ENCODE peak calls at places on chromosomes 2 and 18, in six cellular contexts. X is pancreas, K is HepG2, Y is fibroblast of lung, T is lower lobe of right lung, Q is tibial artery. F is an unnamed sample.
A peak's percentile ranks its signal among the peaks of the same experiment; 100 is the strongest.

GRCh38 chr2:112542974-112543760 is 902 bp downstream of the POLR1B start:
- DNase-seq in X (no peak), K (peak; percentile 13), Y (peak; percentile 13), T (no peak), Q (no peak), F (no peak)

GRCh38 chr2:188382107-188382506 is 90.4 kb downstream of the GULP1 start:
- DNase-seq in X (no peak), K (no peak), Y (peak; percentile 12), T (no peak), Q (no peak), F (no peak)

GRCh38 chr2:30764021-30764800 is 43.0 kb downstream of the CAPN13 start:
- DNase-seq in X (no peak), K (no peak), Y (no peak), T (no peak), Q (no peak), F (peak; percentile 11)

GRCh38 chr18:6578686-6579085 is 150.8 kb upstream of the ARHGAP28 start:
- DNase-seq in X (no peak), K (no peak), Y (no peak), T (no peak), Q (no peak), F (no peak)

GRCh38 chr2:237687666-237688065 is 60.3 kb downstream of the LRRFIP1 start:
- DNase-seq in X (no peak), K (peak; percentile 90), Y (peak; percentile 100), T (peak; percentile 87), Q (peak; percentile 98), F (no peak)

GRCh38 chr18:24632158-24632988 is 171.9 kb downstream of the HRH4 start:
- DNase-seq in X (no peak), K (no peak), Y (no peak), T (no peak), Q (no peak), F (peak; percentile 18)

GRCh38 chr2:17604050-17604449 is 63.6 kb downstream of the VSNL1 start:
- DNase-seq in X (no peak), K (no peak), Y (no peak), T (no peak), Q (no peak), F (no peak)

GRCh38 chr2:66573866-66574265 is 138.9 kb downstream of the MEIS1 start:
- DNase-seq in X (no peak), K (no peak), Y (peak; percentile 53), T (no peak), Q (no peak), F (no peak)

GRCh38 chr2:173427887-173428683 is 73.4 kb downstream of the CDCA7 start:
- DNase-seq in X (no peak), K (peak; percentile 21), Y (peak; percentile 68), T (no peak), Q (no peak), F (no peak)

GRCh38 chr2:234137400-234138014 is 87.0 kb downstream of the SPP2 start:
- DNase-seq in X (no peak), K (no peak), Y (no peak), T (no peak), Q (no peak), F (no peak)

GRCh38 chr2:45483997-45484396 is 127.1 kb downstream of the SRBD1 start:
- DNase-seq in X (no peak), K (peak; percentile 10), Y (peak; percentile 15), T (no peak), Q (no peak), F (no peak)

GRCh38 chr2:18154259-18154658 is 275.8 kb downstream of the KCNS3 start:
- DNase-seq in X (no peak), K (no peak), Y (no peak), T (no peak), Q (no peak), F (no peak)

GRCh38 chr2:217983276-217984233 is 19.2 kb downstream of the TNS1 start:
- DNase-seq in X (peak; percentile 20), K (no peak), Y (no peak), T (no peak), Q (no peak), F (no peak)

GRCh38 chr2:191018048-191018447 is 4.1 kb upstream of the STAT1 start:
- DNase-seq in X (no peak), K (no peak), Y (no peak), T (no peak), Q (no peak), F (no peak)

GRCh38 chr2:81136296-81136695 is 831.7 kb upstream of the LRRTM1 start:
- DNase-seq in X (no peak), K (no peak), Y (no peak), T (no peak), Q (no peak), F (no peak)
- H3K9me3 ChIP-seq in X (no peaks in the 10 kb centered on the region), K (peaks cover 82% of the 10 kb centered on the region), Y (no peaks in the 10 kb centered on the region), T (no peaks in the 10 kb centered on the region), Q (no peaks in the 10 kb centered on the region), F (no peaks in the 10 kb centered on the region)

GRCh38 chr2:221314786-221315185 is 257.3 kb downstream of the EPHA4 start:
- DNase-seq in X (no peak), K (no peak), Y (no peak), T (no peak), Q (no peak), F (no peak)
- H3K36me3 ChIP-seq in X (no peaks in the 10 kb centered on the region), K (no peaks in the 10 kb centered on the region), Y (no peaks in the 10 kb centered on the region), T (no peaks in the 10 kb centered on the region), Q (no peaks in the 10 kb centered on the region), F (no peaks in the 10 kb centered on the region)

GRCh38 chr18:35306588-35307250 is 16.7 kb upstream of the ZSCAN30 start:
- DNase-seq in X (no peak), K (no peak), Y (peak; percentile 13), T (no peak), Q (no peak), F (no peak)
- H3K9me3 ChIP-seq in X (no peaks in the 10 kb centered on the region), K (peaks cover 71% of the 10 kb centered on the region), Y (peaks cover 7% of the 10 kb centered on the region), T (peaks cover 99% of the 10 kb centered on the region), Q (peaks cover 93% of the 10 kb centered on the region), F (peaks cover 91% of the 10 kb centered on the region)

GRCh38 chr2:241123816-241124536 is 21.9 kb upstream of the MTERF4 start:
- DNase-seq in X (no peak), K (no peak), Y (no peak), T (peak; percentile 44), Q (no peak), F (no peak)

GRCh38 chr2:241125626-241126025 is 23.5 kb upstream of the MTERF4 start:
- DNase-seq in X (no peak), K (no peak), Y (no peak), T (peak; percentile 31), Q (no peak), F (no peak)

GRCh38 chr2:241128266-241128665 is 21.0 kb downstream of the PASK start:
- DNase-seq in X (no peak), K (no peak), Y (no peak), T (no peak), Q (peak; percentile 12), F (no peak)

GRCh38 chr2:241126771-241127202 is 22.5 kb downstream of the PASK start:
- DNase-seq in X (no peak), K (no peak), Y (no peak), T (peak; percentile 30), Q (no peak), F (no peak)

DNA sequence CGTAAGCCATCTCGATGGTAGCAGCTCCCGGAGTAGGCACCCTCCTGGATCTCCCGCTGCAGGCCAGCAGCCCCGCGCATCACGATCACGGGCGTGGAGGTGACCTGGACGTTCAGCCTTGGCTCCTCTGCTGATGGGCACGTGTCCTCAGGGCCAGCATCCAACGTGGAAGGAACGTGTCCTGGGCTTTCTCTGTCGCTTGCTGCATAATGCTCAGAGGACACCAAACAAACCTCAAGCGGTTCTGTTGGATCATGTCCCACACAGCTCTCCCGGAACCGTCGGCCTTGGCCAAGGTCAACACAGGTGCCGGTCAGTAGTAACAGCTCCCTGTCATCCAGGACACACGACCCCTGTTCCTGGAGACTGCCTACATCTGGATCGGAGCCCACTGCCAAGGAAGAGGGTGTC is 23.1 kb downstream of the PASK start:
- DNase-seq in X (no peak), K (no peak), Y (no peak), T (peak; percentile 34), Q (no peak), F (no peak)
- H3K36me3 ChIP-seq in X (no peaks in the 10 kb centered on the region), K (peaks cover 15% of the 10 kb centered on the region), Y (peaks cover 4% of the 10 kb centered on the region), T (no peaks in the 10 kb centered on the region), Q (peaks cover 6% of the 10 kb centered on the region), F (peaks cover 3% of the 10 kb centered on the region)

GRCh38 chr2:145410096-145410495 is 890.2 kb upstream of the ZEB2 start:
- DNase-seq in X (no peak), K (no peak), Y (no peak), T (no peak), Q (no peak), F (no peak)
- H3K9me3 ChIP-seq in X (no peaks in the 10 kb centered on the region), K (no peaks in the 10 kb centered on the region), Y (no peaks in the 10 kb centered on the region), T (no peaks in the 10 kb centered on the region), Q (no peaks in the 10 kb centered on the region), F (no peaks in the 10 kb centered on the region)

GRCh38 chr2:74252036-74252435 is 53.6 kb downstream of the MTHFD2 start:
- DNase-seq in X (no peak), K (no peak), Y (no peak), T (no peak), Q (no peak), F (no peak)

GRCh38 chr2:74253937-74254336 is 55.5 kb downstream of the MTHFD2 start:
- DNase-seq in X (no peak), K (no peak), Y (no peak), T (no peak), Q (no peak), F (no peak)

GRCh38 chr2:74255660-74256228 is 57.3 kb downstream of the MTHFD2 start:
- DNase-seq in X (no peak), K (no peak), Y (no peak), T (no peak), Q (no peak), F (no peak)

GRCh38 chr2:74250189-74250631 is 51.8 kb downstream of the MTHFD2 start:
- DNase-seq in X (peak; percentile 41), K (peak; percentile 41), Y (peak; percentile 49), T (peak; percentile 57), Q (no peak), F (peak; percentile 33)

DNA sequence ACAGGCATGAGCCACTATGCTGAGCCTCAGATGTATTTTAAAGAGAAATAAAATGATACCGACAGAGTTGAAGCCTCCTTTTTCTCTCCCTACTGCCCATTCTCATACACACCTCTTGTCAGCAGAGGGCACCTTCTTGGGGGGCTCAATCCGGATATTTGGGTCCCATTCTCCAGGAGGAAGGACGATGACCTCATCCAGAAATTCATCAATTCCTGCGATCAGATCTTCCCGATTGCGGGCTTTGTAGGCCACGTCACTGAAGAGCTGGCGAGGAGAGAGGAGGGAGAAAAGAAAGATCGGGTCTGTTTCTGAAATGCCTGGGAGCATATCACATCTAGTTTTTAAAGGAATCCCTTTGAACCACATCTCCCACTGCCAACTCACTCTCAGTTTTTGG is 54.4 kb downstream of the MTHFD2 start:
- DNase-seq in X (no peak), K (no peak), Y (no peak), T (no peak), Q (no peak), F (no peak)
- H3K36me3 ChIP-seq in X (no peaks in the 10 kb centered on the region), K (no peaks in the 10 kb centered on the region), Y (no peaks in the 10 kb centered on the region), T (no peaks in the 10 kb centered on the region), Q (peaks cover 8% of the 10 kb centered on the region), F (no peaks in the 10 kb centered on the region)

DNA sequence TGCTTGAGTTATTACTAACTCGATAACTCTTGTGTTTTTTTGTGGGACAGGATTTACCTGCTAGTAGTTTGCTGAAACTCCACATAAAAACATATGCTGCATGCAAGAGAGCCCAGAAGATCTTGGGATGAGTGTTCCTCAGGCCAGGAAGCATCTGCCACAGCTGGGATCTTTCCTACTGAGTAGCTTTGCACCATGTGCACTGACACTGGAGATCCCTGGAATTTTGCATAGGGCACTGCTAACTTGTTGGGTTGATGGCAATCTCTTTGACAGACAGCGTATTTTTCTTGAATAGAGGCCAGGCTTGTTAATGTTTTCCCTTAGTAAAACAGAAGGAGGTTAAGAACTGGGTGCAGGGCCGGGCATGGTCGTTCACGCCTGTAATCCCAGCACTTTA is 808 bp upstream of the SERPINB11 start:
- DNase-seq in X (no peak), K (no peak), Y (no peak), T (no peak), Q (no peak), F (no peak)
- H3K9me3 ChIP-seq in X (no peaks in the 10 kb centered on the region), K (no peaks in the 10 kb centered on the region), Y (no peaks in the 10 kb centered on the region), T (no peaks in the 10 kb centered on the region), Q (no peaks in the 10 kb centered on the region), F (no peaks in the 10 kb centered on the region)